ENCODE peak calls at places on chromosomes 3 and 15, in seven cellular contexts. One of them, this sample, is unnamed.

GRCh38 chr3:14143271-14143605 is 18.4 kb downstream of the TMEM43 start:
- DNase-seq in H54: no peak
- DNase-seq in NB4: no peak
- DNase-seq in transverse colon: no peak
- DNase-seq in sigmoid colon: no peak
- DNase-seq in GM12891: no peak
- DNase-seq in testis: no peak
- DNase-seq in this sample: no peak

GRCh38 chr3:53688989-53689388 is 157.2 kb downstream of the CHDH start:
- DNase-seq in H54: no peak
- DNase-seq in NB4: no peak
- DNase-seq in transverse colon: no peak
- DNase-seq in sigmoid colon: no peak
- DNase-seq in GM12891: no peak
- DNase-seq in testis: no peak
- DNase-seq in this sample: no peak

GRCh38 chr3:173078525-173078924 is 62.5 kb downstream of the SPATA16 start:
- DNase-seq in H54: no peak
- DNase-seq in NB4: no peak
- DNase-seq in transverse colon: no peak
- DNase-seq in sigmoid colon: no peak
- DNase-seq in GM12891: no peak
- DNase-seq in testis: no peak
- DNase-seq in this sample: no peak

GRCh38 chr15:85009435-85009834 is 27.8 kb downstream of the PDE8A start:
- DNase-seq in H54: no peak
- DNase-seq in NB4: no peak
- DNase-seq in transverse colon: no peak
- DNase-seq in sigmoid colon: no peak
- DNase-seq in GM12891: no peak
- DNase-seq in testis: no peak
- DNase-seq in this sample: no peak

GRCh38 chr3:191070762-191071365 is 128.2 kb upstream of the OSTN start:
- DNase-seq in H54: no peak
- DNase-seq in NB4: no peak
- DNase-seq in transverse colon: no peak
- DNase-seq in sigmoid colon: no peak
- DNase-seq in GM12891: no peak
- DNase-seq in testis: no peak
- DNase-seq in this sample: peak; percentile 1

GRCh38 chr3:57078366-57079220 is 18.1 kb downstream of the SPATA12 start:
- DNase-seq in H54: peak; percentile 64
- DNase-seq in NB4: peak; percentile 94
- DNase-seq in transverse colon: peak; percentile 66
- DNase-seq in sigmoid colon: peak; percentile 88
- DNase-seq in GM12891: peak; percentile 36
- DNase-seq in testis: peak; percentile 70
- DNase-seq in this sample: peak; percentile 5

GRCh38 chr3:80232760-80233159 is 465.0 kb upstream of the ROBO1 start:
- DNase-seq in H54: no peak
- DNase-seq in NB4: peak; percentile 1
- DNase-seq in transverse colon: no peak
- DNase-seq in sigmoid colon: no peak
- DNase-seq in GM12891: no peak
- DNase-seq in testis: no peak
- DNase-seq in this sample: no peak

GRCh38 chr3:152073267-152073666 is 195.5 kb upstream of the MBNL1 start:
- DNase-seq in H54: no peak
- DNase-seq in NB4: no peak
- DNase-seq in transverse colon: no peak
- DNase-seq in sigmoid colon: no peak
- DNase-seq in GM12891: no peak
- DNase-seq in testis: no peak
- DNase-seq in this sample: no peak

GRCh38 chr15:27134481-27134880 is 163.5 kb downstream of the GABRG3 start:
- DNase-seq in H54: no peak
- DNase-seq in NB4: no peak
- DNase-seq in transverse colon: no peak
- DNase-seq in sigmoid colon: no peak
- DNase-seq in GM12891: no peak
- DNase-seq in testis: no peak
- DNase-seq in this sample: no peak

GRCh38 chr15:63677778-63678177 is 80.6 kb downstream of the FBXL22 start:
- DNase-seq in H54: no peak
- DNase-seq in NB4: no peak
- DNase-seq in transverse colon: peak; percentile 91
- DNase-seq in sigmoid colon: no peak
- DNase-seq in GM12891: no peak
- DNase-seq in testis: no peak
- DNase-seq in this sample: peak; percentile 69

GRCh38 chr3:117010316-117010715 is 300.7 kb downstream of the TUSC7 start:
- DNase-seq in H54: no peak
- DNase-seq in NB4: no peak
- DNase-seq in transverse colon: no peak
- DNase-seq in sigmoid colon: no peak
- DNase-seq in GM12891: no peak
- DNase-seq in testis: no peak
- DNase-seq in this sample: no peak

GRCh38 chr15:58473720-58474119 is 41.9 kb downstream of the LIPC start:
- DNase-seq in H54: peak; percentile 22
- DNase-seq in NB4: peak; percentile 20
- DNase-seq in transverse colon: no peak
- DNase-seq in sigmoid colon: no peak
- DNase-seq in GM12891: no peak
- DNase-seq in testis: no peak
- DNase-seq in this sample: peak; percentile 4
- TF ChIP-seq POLR2A in H54: no peak
- TF ChIP-seq POLR2A in NB4: no peak
- TF ChIP-seq POLR2A in transverse colon: no peak
- TF ChIP-seq POLR2A in sigmoid colon: no peak
- TF ChIP-seq POLR2A in GM12891: no peak
- TF ChIP-seq POLR2A in testis: no peak
- TF ChIP-seq POLR2A in this sample: no peak

DNA sequence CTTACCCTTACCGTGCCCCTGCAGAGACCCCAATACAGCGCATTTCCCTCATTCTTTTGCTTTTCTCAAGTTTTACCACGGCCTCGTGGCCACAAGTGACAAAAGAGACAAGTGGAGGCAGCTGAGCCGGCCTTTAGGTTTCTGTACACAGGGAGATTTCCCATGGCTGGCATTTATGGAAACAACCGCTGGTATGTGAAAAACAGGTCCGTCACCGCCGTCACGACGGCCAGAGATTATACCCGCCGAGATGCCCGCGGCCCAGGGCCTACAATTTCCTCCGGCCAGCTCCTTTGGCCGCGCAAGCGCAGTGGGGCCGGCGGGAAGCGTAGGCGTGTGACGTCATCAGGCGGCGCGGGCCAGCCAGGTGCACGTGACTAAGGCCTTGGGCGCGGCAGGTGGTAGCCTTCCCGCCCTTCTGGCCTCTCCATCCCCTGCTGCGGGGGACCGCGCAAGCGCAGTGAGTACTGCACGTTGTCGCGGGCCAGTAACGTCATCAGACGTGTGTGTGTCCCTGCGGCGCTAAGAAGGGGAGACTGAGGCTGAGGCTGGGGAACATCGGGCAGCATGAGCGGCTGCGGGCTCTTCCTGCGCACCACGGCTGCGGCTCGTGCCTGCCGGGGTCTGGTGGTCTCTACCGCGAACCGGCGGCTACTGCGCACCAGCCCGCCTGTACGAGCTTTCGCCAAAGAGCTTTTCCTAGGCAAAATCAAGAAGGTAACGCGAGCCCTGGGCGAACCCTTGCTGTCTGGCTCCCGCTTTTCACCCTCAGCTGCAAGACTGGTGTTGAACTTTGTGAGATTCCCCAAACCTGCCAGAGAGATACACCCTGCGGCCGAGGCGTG is at the start of gene ACAD9:
- DNase-seq in H54: peak; percentile 98
- DNase-seq in NB4: peak; percentile 98
- DNase-seq in transverse colon: peak; percentile 98
- DNase-seq in sigmoid colon: peak; percentile 99
- DNase-seq in GM12891: peak; percentile 99
- DNase-seq in testis: peak; percentile 97
- DNase-seq in this sample: peak; percentile 100
- TF ChIP-seq POLR2A in H54: peak; percentile 75
- TF ChIP-seq POLR2A in NB4: peak; percentile 91
- TF ChIP-seq POLR2A in transverse colon: peak; percentile 94
- TF ChIP-seq POLR2A in sigmoid colon: peak; percentile 90
- TF ChIP-seq POLR2A in GM12891: peak; percentile 91
- TF ChIP-seq POLR2A in testis: peak; percentile 78
- TF ChIP-seq POLR2A in this sample: peak; percentile 99

DNA sequence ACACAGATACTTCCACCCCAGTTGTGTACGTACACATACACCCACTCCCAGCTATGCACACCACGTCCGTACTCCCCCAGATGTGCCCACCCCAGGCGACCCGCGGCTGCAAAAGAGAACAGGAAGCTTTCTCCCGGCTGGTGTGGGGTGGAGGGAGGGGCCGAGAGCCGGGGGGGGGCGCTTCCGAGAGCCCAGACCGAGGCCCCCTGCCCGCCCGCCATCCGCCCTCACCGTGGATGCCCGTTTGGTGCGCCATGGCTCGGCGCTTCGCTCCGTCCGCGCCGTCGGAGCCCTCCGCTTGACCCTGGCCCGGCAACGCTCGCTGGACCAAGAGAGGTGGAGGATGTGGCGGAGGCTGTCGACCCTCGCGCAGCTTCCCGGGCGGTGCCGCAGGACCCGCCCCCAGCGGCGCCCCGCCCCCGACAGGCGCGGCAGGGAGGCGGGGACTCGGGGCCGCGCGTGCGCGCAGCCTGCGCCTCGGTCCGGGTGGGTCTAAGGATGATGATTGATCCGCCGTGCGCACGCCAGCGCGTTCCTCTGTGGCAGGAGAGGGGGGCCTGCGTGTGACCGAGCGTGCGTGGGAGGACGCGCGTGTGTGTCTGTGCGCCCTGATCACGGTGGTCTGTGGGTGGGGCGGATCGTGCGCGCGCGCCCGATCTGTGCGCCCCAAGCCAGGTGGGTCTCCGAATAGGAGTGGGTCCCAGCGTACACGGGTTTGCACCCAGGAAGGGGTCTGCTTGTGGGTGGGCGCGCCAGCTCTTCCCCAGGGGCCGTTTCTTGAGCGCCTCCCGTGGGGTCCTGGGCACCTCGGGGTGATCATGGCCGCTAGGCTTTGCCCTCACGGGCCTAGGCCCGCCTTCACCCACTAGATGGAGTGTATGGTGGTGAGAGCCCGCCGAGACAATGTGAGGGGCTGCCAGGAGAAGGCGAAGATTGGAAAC is at the start of gene TWF2:
- DNase-seq in H54: peak; percentile 93
- DNase-seq in NB4: peak; percentile 86
- DNase-seq in transverse colon: peak; percentile 85
- DNase-seq in sigmoid colon: peak; percentile 89
- DNase-seq in GM12891: peak; percentile 98
- DNase-seq in testis: peak; percentile 85
- DNase-seq in this sample: peak; percentile 90
- TF ChIP-seq POLR2A in H54: peak; percentile 88
- TF ChIP-seq POLR2A in NB4: peak; percentile 92
- TF ChIP-seq POLR2A in transverse colon: peak; percentile 56
- TF ChIP-seq POLR2A in sigmoid colon: no peak
- TF ChIP-seq POLR2A in GM12891: peak; percentile 74
- TF ChIP-seq POLR2A in testis: no peak
- TF ChIP-seq POLR2A in this sample: peak; percentile 87

GRCh38 chr15:50353251-50353998 is 1.6 kb downstream of the GABPB1 start:
- DNase-seq in H54: no peak
- DNase-seq in NB4: peak; percentile 52
- DNase-seq in transverse colon: no peak
- DNase-seq in sigmoid colon: no peak
- DNase-seq in GM12891: no peak
- DNase-seq in testis: no peak
- DNase-seq in this sample: peak; percentile 63

GRCh38 chr15:50355612-50355905 is 561 bp upstream of the GABPB1 start:
- DNase-seq in H54: peak; percentile 6
- DNase-seq in NB4: no peak
- DNase-seq in transverse colon: no peak
- DNase-seq in sigmoid colon: no peak
- DNase-seq in GM12891: no peak
- DNase-seq in testis: no peak
- DNase-seq in this sample: no peak

GRCh38 chr15:50355980-50356379 is 982 bp upstream of the GABPB1 start:
- DNase-seq in H54: no peak
- DNase-seq in NB4: no peak
- DNase-seq in transverse colon: no peak
- DNase-seq in sigmoid colon: no peak
- DNase-seq in GM12891: no peak
- DNase-seq in testis: no peak
- DNase-seq in this sample: peak; percentile 16

GRCh38 chr15:50354838-50355611 is at the start of gene GABPB1:
- DNase-seq in H54: peak; percentile 52
- DNase-seq in NB4: peak; percentile 95
- DNase-seq in transverse colon: peak; percentile 89
- DNase-seq in sigmoid colon: peak; percentile 92
- DNase-seq in GM12891: peak; percentile 66
- DNase-seq in testis: peak; percentile 93
- DNase-seq in this sample: peak; percentile 97

GRCh38 chr15:50353999-50354837 is 780 bp downstream of the GABPB1 start:
- DNase-seq in H54: peak; percentile 6
- DNase-seq in NB4: peak; percentile 80
- DNase-seq in transverse colon: peak; percentile 67
- DNase-seq in sigmoid colon: peak; percentile 73
- DNase-seq in GM12891: peak; percentile 31
- DNase-seq in testis: peak; percentile 72
- DNase-seq in this sample: peak; percentile 87
- TF ChIP-seq POLR2A in H54: no peak
- TF ChIP-seq POLR2A in NB4: peak; percentile 69
- TF ChIP-seq POLR2A in transverse colon: peak; percentile 80
- TF ChIP-seq POLR2A in sigmoid colon: no peak
- TF ChIP-seq POLR2A in GM12891: peak; percentile 93
- TF ChIP-seq POLR2A in testis: no peak
- TF ChIP-seq POLR2A in this sample: peak; percentile 63

GRCh38 chr3:159762238-159762637 is 226.4 kb upstream of the IL12A start:
- DNase-seq in H54: peak; percentile 71
- DNase-seq in NB4: no peak
- DNase-seq in transverse colon: no peak
- DNase-seq in sigmoid colon: no peak
- DNase-seq in GM12891: no peak
- DNase-seq in testis: no peak
- DNase-seq in this sample: no peak

GRCh38 chr3:159765025-159765859 is 223.4 kb upstream of the IL12A start:
- DNase-seq in H54: peak; percentile 87
- DNase-seq in NB4: no peak
- DNase-seq in transverse colon: peak; percentile 66
- DNase-seq in sigmoid colon: peak; percentile 93
- DNase-seq in GM12891: no peak
- DNase-seq in testis: peak; percentile 30
- DNase-seq in this sample: no peak

GRCh38 chr3:159764211-159765024 is 224.2 kb upstream of the IL12A start:
- DNase-seq in H54: peak; percentile 70
- DNase-seq in NB4: no peak
- DNase-seq in transverse colon: peak; percentile 53
- DNase-seq in sigmoid colon: peak; percentile 89
- DNase-seq in GM12891: peak; percentile 38
- DNase-seq in testis: peak; percentile 28
- DNase-seq in this sample: no peak

GRCh38 chr3:159762981-159763465 is 225.6 kb upstream of the IL12A start:
- DNase-seq in H54: peak; percentile 87
- DNase-seq in NB4: no peak
- DNase-seq in transverse colon: peak; percentile 55
- DNase-seq in sigmoid colon: peak; percentile 92
- DNase-seq in GM12891: peak; percentile 17
- DNase-seq in testis: peak; percentile 49
- DNase-seq in this sample: no peak

GRCh38 chr3:159763466-159764210 is 225.0 kb upstream of the IL12A start:
- DNase-seq in H54: peak; percentile 67
- DNase-seq in NB4: no peak
- DNase-seq in transverse colon: peak; percentile 81
- DNase-seq in sigmoid colon: peak; percentile 90
- DNase-seq in GM12891: peak; percentile 73
- DNase-seq in testis: peak; percentile 66
- DNase-seq in this sample: peak; percentile 7
- TF ChIP-seq POLR2A in H54: peak; percentile 69
- TF ChIP-seq POLR2A in NB4: no peak
- TF ChIP-seq POLR2A in transverse colon: peak; percentile 76
- TF ChIP-seq POLR2A in sigmoid colon: peak; percentile 84
- TF ChIP-seq POLR2A in GM12891: no peak
- TF ChIP-seq POLR2A in testis: no peak
- TF ChIP-seq POLR2A in this sample: no peak